ENCODE peak calls at places on chromosomes 3 and 15, in five cellular contexts. F, Q, U, V and C are unnamed samples.

GRCh38 chr3:160704006-160704405 is 27.0 kb downstream of the ARL14 start:
- DNase-seq in F (no peak), Q (no peak), U (no peak), V (no peak), C (no peak)

GRCh38 chr3:159669753-159670152 is 318.9 kb upstream of the IL12A start:
- DNase-seq in F (no peak), Q (peak; percentile 73), U (no peak), V (no peak), C (no peak)

GRCh38 chr15:49063402-49064280 is 17.4 kb upstream of the SECISBP2L start:
- DNase-seq in F (peak; percentile 7), Q (no peak), U (no peak), V (no peak), C (no peak)

GRCh38 chr3:66488492-66488891 is 12.3 kb downstream of the LRIG1 start:
- DNase-seq in F (no peak), Q (no peak), U (no peak), V (no peak), C (no peak)

GRCh38 chr3:28386049-28386448 is 37.4 kb upstream of the AZI2 start:
- DNase-seq in F (no peak), Q (no peak), U (no peak), V (no peak), C (no peak)

GRCh38 chr15:31309893-31310606 is 16.6 kb upstream of the KLF13 start:
- DNase-seq in F (no peak), Q (no peak), U (no peak), V (no peak), C (peak; percentile 9)

GRCh38 chr15:94848054-94848453 is 616.7 kb downstream of the MCTP2 start:
- DNase-seq in F (no peak), Q (no peak), U (no peak), V (no peak), C (no peak)

GRCh38 chr15:63234479-63234878 is 42.9 kb upstream of the APH1B start:
- DNase-seq in F (no peak), Q (peak; percentile 33), U (no peak), V (no peak), C (no peak)

GRCh38 chr3:4606915-4607314 is 113.8 kb downstream of the ITPR1 start:
- DNase-seq in F (no peak), Q (no peak), U (no peak), V (no peak), C (no peak)

GRCh38 chr3:126270145-126270811 is 86.9 kb downstream of the KLF15 start:
- DNase-seq in F (no peak), Q (no peak), U (no peak), V (no peak), C (no peak)

GRCh38 chr15:56390739-56391267 is 25.6 kb downstream of the TEX9 start:
- DNase-seq in F (no peak), Q (no peak), U (no peak), V (no peak), C (no peak)

GRCh38 chr3:99663981-99664380 is 25.6 kb downstream of the COL8A1 start:
- DNase-seq in F (no peak), Q (no peak), U (no peak), V (no peak), C (no peak)

GRCh38 chr3:13879946-13880810 is at the start of gene WNT7A:
- DNase-seq in F (peak; percentile 40), Q (peak; percentile 78), U (peak; percentile 45), V (no peak), C (no peak)

GRCh38 chr15:66851226-66852063 is 149.4 kb downstream of the SMAD6 start:
- DNase-seq in F (peak; percentile 91), Q (peak; percentile 95), U (no peak), V (peak; percentile 59), C (peak; percentile 82)

GRCh38 chr15:55673287-55673686 is 69.7 kb downstream of the PRTG start:
- DNase-seq in F (no peak), Q (no peak), U (no peak), V (no peak), C (no peak)

GRCh38 chr3:188788621-188789081 is 383.1 kb upstream of the TPRG1 start:
- DNase-seq in F (no peak), Q (no peak), U (no peak), V (no peak), C (peak; percentile 72)

GRCh38 chr3:64332461-64333350 is 107.4 kb upstream of the PRICKLE2 start:
- DNase-seq in F (no peak), Q (no peak), U (no peak), V (no peak), C (no peak)

GRCh38 chr3:125366132-125366531 is 9.0 kb downstream of the ZNF148 start:
- DNase-seq in F (no peak), Q (no peak), U (no peak), V (no peak), C (no peak)

GRCh38 chr3:127822836-127823589 is 698 bp upstream of the MGLL start:
- DNase-seq in F (no peak), Q (peak; percentile 64), U (no peak), V (no peak), C (no peak)

GRCh38 chr15:89551502-89551901 is 23.8 kb upstream of the TICRR start:
- DNase-seq in F (no peak), Q (no peak), U (peak; percentile 51), V (no peak), C (no peak)

GRCh38 chr3:67783281-67784250 is 129.2 kb upstream of the SUCLG2 start:
- DNase-seq in F (no peak), Q (no peak), U (no peak), V (no peak), C (no peak)

GRCh38 chr15:82663186-82663600 is 16.0 kb upstream of the CPEB1 start:
- DNase-seq in F (peak; percentile 88), Q (peak; percentile 75), U (no peak), V (no peak), C (peak; percentile 70)

GRCh38 chr3:32817561-32818430 is at the start of gene TRIM71:
- DNase-seq in F (no peak), Q (peak; percentile 32), U (no peak), V (no peak), C (no peak)

GRCh38 chr3:27880969-27881892 is 159.1 kb upstream of the EOMES start:
- DNase-seq in F (no peak), Q (no peak), U (no peak), V (no peak), C (peak; percentile 62)

GRCh38 chr15:50786468-50786867 is 21.0 kb upstream of the SPPL2A start:
- DNase-seq in F (no peak), Q (no peak), U (no peak), V (no peak), C (no peak)

GRCh38 chr3:150455341-150455740 is 47.2 kb downstream of the TSC22D2 start:
- DNase-seq in F (no peak), Q (no peak), U (no peak), V (no peak), C (no peak)

GRCh38 chr3:63290686-63291085 is 12.6 kb downstream of the SYNPR start:
- DNase-seq in F (no peak), Q (no peak), U (no peak), V (no peak), C (no peak)

GRCh38 chr3:109059289-109059688 is 58.6 kb downstream of the MORC1 start:
- DNase-seq in F (no peak), Q (no peak), U (no peak), V (no peak), C (no peak)

DNA sequence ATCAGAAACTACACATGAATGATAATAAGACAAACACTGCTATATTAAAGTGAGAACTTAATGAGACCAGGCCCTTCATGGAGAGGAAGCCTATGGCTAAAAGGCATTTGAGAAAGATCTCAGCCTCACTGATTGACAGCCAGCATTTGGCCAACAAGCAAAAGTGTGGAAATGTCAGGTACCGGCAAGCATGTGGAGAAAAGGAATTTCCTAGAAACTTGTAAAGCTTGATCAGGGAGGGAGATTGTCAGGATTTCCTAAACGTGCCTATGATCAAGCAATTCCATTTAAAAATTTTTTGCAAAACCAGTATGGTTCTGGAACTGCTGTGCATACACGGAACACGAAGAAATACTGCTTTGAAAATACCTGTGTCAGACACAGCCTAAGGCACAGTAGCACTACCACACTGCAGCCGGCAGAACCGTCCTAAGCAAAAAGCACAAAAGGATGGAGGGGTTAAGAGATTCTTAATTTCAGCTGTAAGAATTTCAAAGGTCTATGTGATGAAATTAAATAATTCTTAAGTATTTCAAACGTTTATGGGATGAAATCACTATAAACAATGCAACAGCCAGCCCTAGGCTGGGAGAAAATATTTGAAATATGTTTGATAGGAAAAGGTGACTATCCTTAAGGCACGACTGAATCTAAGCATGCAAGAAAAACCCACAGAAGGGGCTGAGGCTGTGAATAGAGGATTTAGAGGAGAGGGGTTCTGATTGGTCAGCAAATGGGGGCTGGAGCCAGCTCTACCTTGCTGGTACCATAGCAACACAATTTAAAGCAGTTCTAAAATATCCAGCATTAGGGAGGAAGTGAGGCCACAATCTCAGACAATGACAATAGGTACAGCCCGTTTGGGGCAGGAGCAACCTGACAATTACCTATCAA is 220.6 kb upstream of the ATP10A start:
- DNase-seq in F (no peak), Q (no peak), U (no peak), V (no peak), C (no peak)
- H2AFZ ChIP-seq in F (no peak overlapping the region), Q (no peak overlapping the region), U (no peak overlapping the region), V (no peak overlapping the region), C (peak overlapping the region; percentile 65)

DNA sequence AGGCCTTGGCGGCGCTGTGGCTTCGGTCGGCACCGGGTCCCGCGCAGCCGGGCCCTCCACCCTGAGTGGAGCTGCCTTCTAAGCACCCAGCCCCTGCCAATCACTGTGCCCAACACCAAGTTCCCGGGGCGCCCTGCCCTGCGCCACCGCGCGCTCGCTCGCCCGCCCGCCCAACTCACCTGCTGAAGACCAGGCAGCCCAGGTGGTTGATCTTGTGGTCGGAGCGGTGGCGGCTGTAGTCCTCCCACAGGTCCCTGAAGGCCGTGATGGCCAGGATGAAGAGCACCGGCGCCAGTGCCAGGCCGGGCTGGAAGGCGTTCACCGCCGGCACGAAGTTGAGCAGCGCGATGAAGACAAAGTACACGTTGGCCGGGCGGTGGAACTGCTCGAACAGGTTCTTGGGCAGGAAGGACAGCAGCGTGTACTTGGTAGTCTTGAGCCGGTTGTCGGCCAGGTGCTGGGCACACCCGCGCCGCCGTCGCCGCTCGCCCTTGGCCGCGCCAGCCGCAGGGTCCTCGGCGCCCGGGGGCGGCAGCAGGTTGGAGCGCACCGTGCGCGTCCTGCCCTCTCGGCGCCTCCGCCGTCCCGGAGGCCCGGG is 559 bp downstream of the ATP10A start:
- DNase-seq in F (no peak), Q (peak; percentile 51), U (no peak), V (no peak), C (no peak)
- TF ChIP-seq EZH2 in F (no peak), Q (no peak), U (no peak), V (no peak), C (no peak)

DNA sequence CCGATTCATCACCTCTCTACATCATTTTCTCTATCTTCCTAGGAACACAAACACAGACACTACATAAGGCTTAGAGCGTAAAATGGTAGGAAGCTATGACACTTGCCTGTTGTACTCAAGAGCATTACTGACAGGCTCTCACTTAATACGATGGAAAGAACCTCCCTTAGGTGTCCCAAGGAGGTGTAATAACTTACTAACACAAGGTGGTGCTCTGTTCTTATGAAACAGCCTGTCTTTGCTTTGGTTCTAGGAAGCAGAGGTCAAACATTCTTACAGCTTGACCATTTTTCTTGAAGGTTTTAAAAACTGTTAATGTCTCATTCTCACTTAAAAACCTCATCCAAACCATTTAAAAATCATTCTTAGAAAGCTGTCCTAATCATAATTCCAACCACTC is 317.9 kb upstream of the AGTR1 start:
- DNase-seq in F (no peak), Q (peak; percentile 60), U (no peak), V (peak; percentile 65), C (no peak)
- TF ChIP-seq CTCF in F (no peak), Q (peak; percentile 67), U (peak; percentile 62), V (peak; percentile 63), C (peak; percentile 47)

DNA sequence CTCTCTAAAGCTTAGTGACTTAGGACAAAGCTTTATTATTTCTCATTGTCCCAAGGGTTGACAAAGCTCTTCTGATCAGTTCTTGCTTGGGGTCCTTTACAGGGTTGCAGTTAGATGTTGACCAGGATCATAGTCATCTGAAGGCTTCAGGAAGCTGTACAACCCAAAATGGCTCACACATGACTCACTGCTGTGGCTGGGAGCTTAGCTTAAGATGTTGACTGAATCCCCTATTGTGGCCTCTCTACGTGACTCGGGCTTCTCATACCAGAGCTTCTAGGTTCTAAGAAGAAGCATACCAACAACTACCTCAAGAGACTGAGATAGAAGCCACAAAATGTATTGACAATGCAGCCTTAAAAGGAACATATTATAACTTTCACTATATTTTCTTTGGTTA is 569.6 kb upstream of the ROBO2 start:
- DNase-seq in F (no peak), Q (no peak), U (no peak), V (no peak), C (no peak)
- H2AFZ ChIP-seq in F (no peak overlapping the region), Q (no peak overlapping the region), U (no peak overlapping the region), V (no peak overlapping the region), C (no peak overlapping the region)